ENCODE peak calls at places on chromosomes 7 and 10, in four cellular contexts. X is sciatic nerve, E is sigmoid colon, C is fibroblast of pulmonary artery. P is an unnamed sample.

GRCh38 chr10:132396495-132397035 is 435 bp upstream of the PWWP2B start:
- DNase-seq in C (peak), E (peak), X (no peak), P (peak)

GRCh38 chr7:41696323-41696916 is 6.5 kb downstream of the INHBA start:
- DNase-seq in C (peak), X (peak), E (peak), P (peak)

GRCh38 chr10:132638130-132638515 is 100.5 kb downstream of the INPP5A start:
- DNase-seq in E (peak), C (no peak), X (peak), P (no peak)

GRCh38 chr7:37488163-37488759 is 39.6 kb upstream of the ELMO1 start:
- DNase-seq in E (no peak), X (no peak), C (peak), P (no peak)

GRCh38 chr10:1374501-1374900 is 318.3 kb downstream of the WDR37 start:
- DNase-seq in X (no peak), E (no peak), C (no peak), P (no peak)

GRCh38 chr10:49039409-49039808 is 75.9 kb downstream of the VSTM4 start:
- DNase-seq in X (no peak), C (no peak), E (no peak), P (no peak)

GRCh38 chr7:16365952-16366351 is 55.4 kb downstream of the CRPPA start:
- DNase-seq in C (no peak), E (no peak), X (no peak), P (no peak)

GRCh38 chr7:157523766-157524421 is 187.1 kb downstream of the DNAJB6 start:
- DNase-seq in X (peak), E (peak), C (no peak), P (no peak)

GRCh38 chr10:63264852-63265617 is 131.9 kb downstream of the NRBF2 start:
- DNase-seq in X (no peak), C (peak), E (no peak), P (peak)

P was measured in A673.